ENCODE peak calls at places on chromosomes 4 and X, in ten cellular contexts. Q is epithelial cell of esophagus, Y is right lobe of liver, P is choroid plexus epithelial cell, T is AG04450, J is A172, F is GM12865, C is fibroblast of mammary gland, U is neural crest cell, O is aorta. L is an unnamed sample.

GRCh38 chr4:126647756-126648396 is 984.9 kb upstream of the INTU start:
- DNase-seq in Q (no peak), P (peak), F (no peak), U (no peak), Y (no peak), J (no peak), O (no peak), T (no peak), C (peak), L (no peak)

GRCh38 chr4:122798101-122798500 is 28.5 kb upstream of the FGF2 start:
- DNase-seq in Q (peak), C (peak), P (peak), O (peak), U (no peak), F (peak), J (peak), T (peak), Y (peak), L (peak)

GRCh38 chr4:93416337-93417102 is 412.0 kb upstream of the ATOH1 start:
- DNase-seq in P (peak), U (no peak), F (no peak), O (no peak), T (no peak), C (no peak), Y (no peak), Q (no peak), J (peak), L (no peak)

GRCh38 chr4:181308476-181309170 is 934.6 kb upstream of the TENM3 start:
- DNase-seq in Y (no peak), J (no peak), F (peak), Q (no peak), T (no peak), O (no peak), P (no peak), C (no peak), U (no peak), L (no peak)

GRCh38 chrX:100768679-100769338 is 36.9 kb upstream of the SYTL4 start:
- DNase-seq in C (peak), J (peak), F (peak), P (peak), Q (peak), O (peak), Y (peak), U (peak), T (peak), L (peak)

GRCh38 chr4:48970471-48970921 is 15.6 kb upstream of the CWH43 start:
- DNase-seq in F (no peak), Q (peak), J (peak), Y (no peak), U (no peak), T (peak), O (no peak), P (peak), C (peak), L (peak)

GRCh38 chr4:48594185-48594584 is 104.1 kb downstream of the ZAR1 start:
- DNase-seq in Q (no peak), Y (no peak), C (no peak), T (no peak), P (no peak), J (no peak), F (no peak), O (no peak), U (no peak), L (no peak)

GRCh38 chr4:179867300-179867878 is 2375.8 kb upstream of the TENM3 start:
- DNase-seq in T (peak), J (peak), U (peak), Q (peak), F (peak), O (peak), P (peak), C (peak), Y (peak), L (peak)

GRCh38 chr4:2266181-2266580 is 4.3 kb upstream of the MXD4 start:
- DNase-seq in U (no peak), Y (peak), F (no peak), J (no peak), O (peak), T (no peak), P (peak), C (no peak), Q (no peak), L (no peak)

GRCh38 chr4:72613959-72614358 is 44.9 kb upstream of the ADAMTS3 start:
- DNase-seq in Q (no peak), Y (no peak), F (no peak), C (no peak), U (no peak), O (no peak), P (peak), T (no peak), J (no peak), L (peak)

GRCh38 chr4:153333874-153334273 is 10.6 kb upstream of the MND1 start:
- DNase-seq in T (no peak), J (no peak), Q (no peak), C (peak), P (no peak), F (no peak), O (no peak), Y (no peak), U (no peak), L (no peak)

GRCh38 chr4:4521069-4521468 is 20.8 kb downstream of the STX18 start:
- DNase-seq in T (no peak), O (no peak), Q (no peak), U (no peak), C (no peak), F (peak), Y (no peak), J (no peak), P (peak), L (no peak)

GRCh38 chr4:89765966-89766365 is 71.0 kb downstream of the SNCA start:
- DNase-seq in T (peak), Y (no peak), J (no peak), U (no peak), F (no peak), P (peak), Q (peak), C (peak), O (no peak), L (peak)

GRCh38 chr4:39814403-39815185 is 116.7 kb downstream of the UBE2K start:
- DNase-seq in F (peak), J (no peak), Q (peak), P (peak), Y (no peak), O (no peak), T (no peak), U (no peak), C (peak), L (no peak)

GRCh38 chr4:8117278-8117682 is 41.3 kb downstream of the ABLIM2 start:
- DNase-seq in U (no peak), Q (peak), P (peak), O (no peak), Y (no peak), T (no peak), J (peak), F (peak), C (peak), L (peak)

GRCh38 chr4:95093936-95094929 is 336.5 kb downstream of the BMPR1B start:
- DNase-seq in F (no peak), J (no peak), T (no peak), Y (no peak), O (no peak), Q (no peak), C (no peak), U (no peak), P (no peak), L (no peak)

GRCh38 chrX:12170755-12171154 is 32.5 kb downstream of the FRMPD4 start:
- DNase-seq in P (no peak), Q (no peak), F (no peak), J (no peak), U (no peak), O (no peak), T (no peak), C (no peak), Y (no peak), L (no peak)

GRCh38 chrX:108072746-108073145 is 18.6 kb downstream of the PSMD10 start:
- DNase-seq in Q (no peak), Y (no peak), T (peak), O (no peak), J (peak), U (no peak), C (peak), F (no peak), P (peak), L (peak)

GRCh38 chr4:32985256-32985655 is 2265.1 kb downstream of the PCDH7 start:
- DNase-seq in F (no peak), J (peak), C (peak), Y (no peak), O (no peak), T (no peak), Q (peak), P (peak), U (no peak), L (peak)

GRCh38 chr4:141133146-141134006 is at the start of gene RNF150:
- DNase-seq in J (peak), U (peak), C (peak), F (peak), O (peak), Y (peak), Q (peak), P (peak), T (peak), L (peak)

GRCh38 chr4:187235456-187236170 is 512.0 kb upstream of the FAT1 start:
- DNase-seq in T (no peak), O (no peak), F (no peak), J (no peak), C (no peak), P (no peak), U (no peak), Y (no peak), Q (peak), L (peak)

GRCh38 chr4:48126621-48127020 is 7.4 kb downstream of the TXK start:
- DNase-seq in O (no peak), P (no peak), T (no peak), F (no peak), J (no peak), Y (no peak), Q (no peak), C (no peak), U (no peak), L (no peak)

L was measured in kidney tubule cell.